ENCODE peak calls at places on chromosomes 7 and 10, in six cellular contexts. T, B, U, E, C and I are unnamed samples.

GRCh38 chr10:77837248-77837924 is 89.2 kb downstream of the DLG5 start:
- DNase-seq in E (no peak), C (no peak), U (no peak), T (peak), B (peak), I (peak)

GRCh38 chr7:114409750-114410149 is 4.9 kb upstream of the FOXP2 start:
- DNase-seq in C (no peak), T (no peak), E (no peak), B (no peak), U (no peak), I (no peak)

GRCh38 chr10:130999376-131000202 is 311.9 kb downstream of the TCERG1L start:
- DNase-seq in E (no peak), B (no peak), U (no peak), C (no peak), T (no peak), I (no peak)

GRCh38 chr10:104706886-104707285 is 65.8 kb downstream of the SORCS3 start:
- DNase-seq in T (no peak), C (no peak), E (no peak), U (no peak), B (no peak), I (no peak)

GRCh38 chr10:28291881-28292297 is 11.0 kb downstream of the MPP7 start:
- DNase-seq in B (no peak), T (no peak), C (no peak), U (no peak), E (peak), I (no peak)

GRCh38 chr10:15808204-15808797 is 52.0 kb downstream of the MINDY3 start:
- DNase-seq in B (no peak), C (no peak), U (no peak), E (no peak), T (no peak), I (no peak)

GRCh38 chr7:129831424-129832058 is 121.2 kb downstream of the UBE2H start:
- DNase-seq in E (peak), B (no peak), C (no peak), T (no peak), U (no peak), I (peak)

GRCh38 chr7:47180268-47180826 is 401.6 kb downstream of the TNS3 start:
- DNase-seq in U (peak), E (peak), T (no peak), C (peak), B (no peak), I (peak)

GRCh38 chr7:139034336-139034735 is 1.5 kb downstream of the ZC3HAV1L start:
- DNase-seq in C (no peak), U (no peak), B (no peak), T (no peak), E (no peak), I (no peak)

GRCh38 chr10:121774404-121774803 is 153.4 kb downstream of the ATE1 start:
- DNase-seq in E (no peak), T (no peak), C (no peak), U (no peak), B (no peak), I (no peak)

GRCh38 chr7:37916673-37917660 is at the start of gene SFRP4:
- DNase-seq in T (no peak), E (peak), B (no peak), U (no peak), C (peak), I (peak)

GRCh38 chr10:102426803-102427287 is 5.5 kb downstream of the CUEDC2 start:
- DNase-seq in T (no peak), U (no peak), E (no peak), B (no peak), C (no peak), I (no peak)

GRCh38 chr10:44980309-44981171 is 1.9 kb upstream of the DEPP1 start:
- DNase-seq in U (no peak), E (no peak), B (no peak), T (no peak), C (peak), I (no peak)

GRCh38 chr7:112481833-112482669 is 1.3 kb downstream of the LSMEM1 start:
- DNase-seq in B (no peak), E (peak), C (no peak), U (peak), T (no peak), I (peak)

DNA sequence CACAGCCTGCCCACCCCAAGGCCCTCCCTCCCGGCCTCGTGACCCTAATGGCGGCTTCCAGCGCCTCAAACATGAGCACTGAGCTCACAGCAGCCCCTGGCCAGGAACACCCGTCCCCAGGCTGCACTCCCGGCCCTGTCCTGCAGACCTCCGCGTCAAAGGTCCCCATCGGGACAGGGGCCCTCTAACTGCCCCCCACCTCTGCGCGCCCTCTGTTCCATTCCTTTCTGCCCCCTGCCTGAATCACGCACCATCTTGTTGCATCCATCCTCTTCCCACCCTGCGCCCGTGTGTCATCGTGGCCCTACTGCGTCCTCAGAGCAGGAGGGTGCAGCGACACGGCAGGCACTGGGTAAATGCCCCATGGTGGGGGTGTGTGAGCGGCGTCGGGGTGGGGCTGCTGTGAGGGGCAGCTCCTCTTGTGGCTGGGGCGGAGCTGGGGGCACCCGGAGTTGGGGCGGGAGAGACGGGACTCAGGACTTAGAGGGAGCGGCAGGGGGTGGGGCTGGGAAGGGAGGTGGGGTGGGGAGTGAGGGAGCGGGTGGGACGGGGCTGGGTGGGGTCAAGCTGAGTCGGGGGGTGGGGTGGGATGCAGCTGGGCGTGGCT is 13.4 kb downstream of the SLC29A4 start:
- DNase-seq in T (peak), B (no peak), C (no peak), E (no peak), U (no peak), I (no peak)
- H3K4me3 ChIP-seq in T (no peak), B (no peak), C (no peak), E (no peak), U (no peak), I (no peak)

GRCh38 chr10:31314256-31315183 is 4.5 kb upstream of the ZEB1 start:
- DNase-seq in C (peak), E (peak), B (no peak), U (no peak), T (no peak), I (no peak)

GRCh38 chr10:31317652-31318381 is 1.2 kb upstream of the ZEB1 start:
- DNase-seq in B (no peak), U (no peak), C (no peak), E (no peak), T (peak), I (no peak)

GRCh38 chr10:31318382-31318853 is 598 bp upstream of the ZEB1 start:
- DNase-seq in C (peak), T (no peak), E (no peak), B (no peak), U (peak), I (peak)

GRCh38 chr10:31317171-31317570 is 1.8 kb upstream of the ZEB1 start:
- DNase-seq in B (no peak), C (no peak), T (no peak), E (no peak), U (no peak), I (no peak)

DNA sequence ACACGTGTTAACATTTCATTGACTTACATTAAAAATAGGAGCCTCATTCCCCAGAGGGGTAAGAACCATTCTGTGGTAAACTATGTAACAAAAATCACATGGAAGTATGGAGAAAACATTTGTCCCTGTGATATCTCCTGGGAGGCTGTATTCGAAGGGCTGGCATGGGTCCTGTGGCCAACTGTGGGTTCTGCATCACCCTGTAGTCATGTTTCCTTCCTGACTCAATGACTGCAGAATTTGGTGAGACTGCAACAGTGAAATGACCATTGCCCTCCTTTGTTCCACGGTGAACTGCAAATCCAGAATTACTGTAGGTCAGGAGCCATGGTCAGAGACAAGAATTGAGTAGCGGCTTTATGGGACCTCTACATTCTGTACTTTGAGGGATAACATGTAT is 3.6 kb upstream of the ZEB1 start:
- DNase-seq in T (no peak), C (no peak), E (peak), U (no peak), B (no peak), I (no peak)
- H3K4me3 ChIP-seq in T (no peak), C (no peak), E (no peak), U (no peak), B (no peak), I (no peak)

DNA sequence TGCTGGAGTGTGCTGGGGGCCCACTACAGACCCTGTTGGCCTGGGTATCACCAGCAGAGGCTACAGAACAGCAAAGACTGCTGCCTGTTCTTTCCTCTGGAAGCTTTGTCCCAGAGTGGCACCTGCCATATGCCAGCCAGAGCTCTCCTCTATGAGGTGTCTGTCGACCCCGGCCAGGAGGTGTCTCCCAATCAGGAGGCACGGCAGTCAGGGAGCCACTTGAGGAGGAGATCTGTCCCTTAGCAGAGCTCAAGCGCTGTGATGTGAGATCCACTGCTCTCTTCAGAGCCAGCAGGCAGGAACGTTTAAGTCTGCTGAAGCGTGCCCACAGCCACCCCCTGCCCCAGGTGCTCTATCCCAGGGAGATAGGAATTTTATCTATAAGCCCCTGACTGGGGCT is 316.2 kb downstream of the ETV1 start:
- DNase-seq in U (no peak), B (no peak), E (no peak), T (no peak), C (no peak), I (no peak)
- H3K4me3 ChIP-seq in U (no peak), B (no peak), E (no peak), T (no peak), C (no peak), I (no peak)

GRCh38 chr10:58320351-58321065 is 14.3 kb upstream of the UBE2D1 start:
- DNase-seq in U (no peak), B (no peak), C (no peak), T (no peak), E (no peak), I (no peak)

GRCh38 chr10:58322072-58322834 is 12.6 kb upstream of the UBE2D1 start:
- DNase-seq in C (no peak), U (peak), E (no peak), B (no peak), T (no peak), I (no peak)

GRCh38 chr10:58316874-58317273 is 17.9 kb upstream of the UBE2D1 start:
- DNase-seq in C (no peak), U (no peak), B (no peak), E (no peak), T (no peak), I (no peak)

GRCh38 chr10:58319599-58319998 is 15.2 kb upstream of the UBE2D1 start:
- DNase-seq in C (no peak), E (no peak), T (no peak), U (no peak), B (no peak), I (no peak)

GRCh38 chr10:58318346-58318745 is 16.5 kb upstream of the UBE2D1 start:
- DNase-seq in T (no peak), C (no peak), E (no peak), B (no peak), U (no peak), I (peak)
- H3K4me3 ChIP-seq in T (no peak), C (no peak), E (no peak), B (no peak), U (no peak), I (no peak)